ENCODE peak calls at places on chromosomes 5 and 9, in four cellular contexts. One of them, this sample, is unnamed. For H3K27me3, the result is how much of the 10 kb centered on the place peaks cover.

GRCh38 chr9:124392254-124392653 is 23.0 kb downstream of the PSMB7 start:
- DNase-seq in cardiac muscle cell: no peak
- DNase-seq in kidney epithelial cell: no peak
- DNase-seq in astrocyte: peak
- DNase-seq in this sample: no peak

GRCh38 chr9:115042781-115043509 is 75.0 kb downstream of the TNC start:
- DNase-seq in cardiac muscle cell: no peak
- DNase-seq in kidney epithelial cell: no peak
- DNase-seq in astrocyte: peak
- DNase-seq in this sample: no peak

GRCh38 chr9:137254624-137255447 is at the start of gene NELFB:
- DNase-seq in cardiac muscle cell: peak
- DNase-seq in kidney epithelial cell: no peak
- DNase-seq in astrocyte: peak
- DNase-seq in this sample: no peak

GRCh38 chr5:177426566-177427210 is at the start of gene GRK6:
- DNase-seq in cardiac muscle cell: no peak
- DNase-seq in kidney epithelial cell: no peak
- DNase-seq in astrocyte: no peak
- DNase-seq in this sample: no peak

GRCh38 chr5:120298981-120299380 is 165.1 kb upstream of the PRR16 start:
- DNase-seq in cardiac muscle cell: no peak
- DNase-seq in kidney epithelial cell: no peak
- DNase-seq in astrocyte: no peak
- DNase-seq in this sample: no peak

GRCh38 chr5:116911074-116911473 is 336.5 kb upstream of the SEMA6A start:
- DNase-seq in cardiac muscle cell: no peak
- DNase-seq in kidney epithelial cell: no peak
- DNase-seq in astrocyte: no peak
- DNase-seq in this sample: no peak

GRCh38 chr9:86700601-86701000 is 246.7 kb downstream of the GAS1 start:
- DNase-seq in cardiac muscle cell: no peak
- DNase-seq in kidney epithelial cell: no peak
- DNase-seq in astrocyte: peak
- DNase-seq in this sample: no peak

GRCh38 chr5:142884029-142884428 is 113.9 kb downstream of the ARHGAP26 start:
- DNase-seq in cardiac muscle cell: no peak
- DNase-seq in kidney epithelial cell: no peak
- DNase-seq in astrocyte: no peak
- DNase-seq in this sample: no peak

GRCh38 chr5:123754903-123755302 is 242.9 kb downstream of the CSNK1G3 start:
- DNase-seq in cardiac muscle cell: peak
- DNase-seq in kidney epithelial cell: no peak
- DNase-seq in astrocyte: peak
- DNase-seq in this sample: no peak

GRCh38 chr5:67030289-67031069 is 166.1 kb downstream of the CD180 start:
- DNase-seq in cardiac muscle cell: no peak
- DNase-seq in kidney epithelial cell: no peak
- DNase-seq in astrocyte: no peak
- DNase-seq in this sample: peak

GRCh38 chr9:120394058-120394669 is 185.8 kb downstream of the CDK5RAP2 start:
- DNase-seq in cardiac muscle cell: no peak
- DNase-seq in kidney epithelial cell: peak
- DNase-seq in astrocyte: peak
- DNase-seq in this sample: peak

GRCh38 chr9:91146391-91147019 is 215.2 kb downstream of the AUH start:
- DNase-seq in cardiac muscle cell: no peak
- DNase-seq in kidney epithelial cell: no peak
- DNase-seq in astrocyte: peak
- DNase-seq in this sample: no peak

GRCh38 chr5:33594006-33594405 is 153.2 kb downstream of the TARS1 start:
- DNase-seq in cardiac muscle cell: no peak
- DNase-seq in kidney epithelial cell: no peak
- DNase-seq in astrocyte: no peak
- DNase-seq in this sample: no peak

GRCh38 chr5:173554989-173555705 is 61.3 kb downstream of the BOD1 start:
- DNase-seq in cardiac muscle cell: no peak
- DNase-seq in kidney epithelial cell: no peak
- DNase-seq in astrocyte: no peak
- DNase-seq in this sample: no peak

GRCh38 chr9:107929439-107929838 is 439.9 kb upstream of the KLF4 start:
- DNase-seq in cardiac muscle cell: no peak
- DNase-seq in kidney epithelial cell: no peak
- DNase-seq in astrocyte: no peak
- DNase-seq in this sample: no peak

GRCh38 chr9:72675586-72675985 is 154.2 kb downstream of the TMC1 start:
- DNase-seq in cardiac muscle cell: no peak
- DNase-seq in kidney epithelial cell: peak
- DNase-seq in astrocyte: peak
- DNase-seq in this sample: no peak

GRCh38 chr5:135195267-135195603 is 161.2 kb upstream of the PITX1 start:
- DNase-seq in cardiac muscle cell: no peak
- DNase-seq in kidney epithelial cell: no peak
- DNase-seq in astrocyte: peak
- DNase-seq in this sample: no peak

GRCh38 chr9:87387351-87388055 is 110.2 kb upstream of the DAPK1 start:
- DNase-seq in cardiac muscle cell: no peak
- DNase-seq in kidney epithelial cell: peak
- DNase-seq in astrocyte: peak
- DNase-seq in this sample: no peak

GRCh38 chr5:5229405-5229804 is 89.3 kb downstream of the ADAMTS16 start:
- DNase-seq in cardiac muscle cell: no peak
- DNase-seq in kidney epithelial cell: no peak
- DNase-seq in astrocyte: peak
- DNase-seq in this sample: no peak

GRCh38 chr5:118447350-118447749 is 541.0 kb downstream of the DTWD2 start:
- DNase-seq in cardiac muscle cell: no peak
- DNase-seq in kidney epithelial cell: no peak
- DNase-seq in astrocyte: no peak
- DNase-seq in this sample: no peak

GRCh38 chr9:96168882-96169281 is 133.1 kb downstream of the HSD17B3 start:
- DNase-seq in cardiac muscle cell: no peak
- DNase-seq in kidney epithelial cell: no peak
- DNase-seq in astrocyte: no peak
- DNase-seq in this sample: no peak

GRCh38 chr9:124769451-124770358 is 1.4 kb downstream of the NR6A1 start:
- DNase-seq in cardiac muscle cell: peak
- DNase-seq in kidney epithelial cell: no peak
- DNase-seq in astrocyte: no peak
- DNase-seq in this sample: no peak

GRCh38 chr5:68319316-68320093 is 103.9 kb downstream of the PIK3R1 start:
- DNase-seq in cardiac muscle cell: no peak
- DNase-seq in kidney epithelial cell: peak
- DNase-seq in astrocyte: peak
- DNase-seq in this sample: peak

GRCh38 chr5:107286447-107287098 is 384.2 kb downstream of the EFNA5 start:
- DNase-seq in cardiac muscle cell: no peak
- DNase-seq in kidney epithelial cell: no peak
- DNase-seq in astrocyte: no peak
- DNase-seq in this sample: no peak

GRCh38 chr9:93300175-93300572 is 116.2 kb downstream of the WNK2 start:
- DNase-seq in cardiac muscle cell: no peak
- DNase-seq in kidney epithelial cell: no peak
- DNase-seq in astrocyte: no peak
- DNase-seq in this sample: no peak

GRCh38 chr9:124267271-124267807 is 9.6 kb downstream of the NEK6 start:
- DNase-seq in cardiac muscle cell: no peak
- DNase-seq in kidney epithelial cell: peak
- DNase-seq in astrocyte: peak
- DNase-seq in this sample: no peak

GRCh38 chr9:137309368-137310189 is 7.5 kb upstream of the NRARP start:
- DNase-seq in cardiac muscle cell: no peak
- DNase-seq in kidney epithelial cell: no peak
- DNase-seq in astrocyte: no peak
- DNase-seq in this sample: no peak

GRCh38 chr5:181186902-181187499 is 18.0 kb downstream of the TRIM7 start:
- DNase-seq in cardiac muscle cell: no peak
- DNase-seq in kidney epithelial cell: no peak
- DNase-seq in astrocyte: no peak
- DNase-seq in this sample: no peak
- H3K4me3 ChIP-seq in cardiac muscle cell: peak
- H3K4me3 ChIP-seq in kidney epithelial cell: no peak
- H3K4me3 ChIP-seq in astrocyte: peak
- H3K4me3 ChIP-seq in this sample: no peak

GRCh38 chr5:169169786-169170185 is 131.2 kb downstream of the SLIT3 start:
- DNase-seq in cardiac muscle cell: no peak
- DNase-seq in kidney epithelial cell: no peak
- DNase-seq in astrocyte: no peak
- DNase-seq in this sample: no peak
- H3K27me3 ChIP-seq in cardiac muscle cell: under half
- H3K27me3 ChIP-seq in kidney epithelial cell: under half
- H3K27me3 ChIP-seq in astrocyte: under half
- H3K27me3 ChIP-seq in this sample: under half

GRCh38 chr5:158741296-158741695 is 358.4 kb downstream of the EBF1 start:
- DNase-seq in cardiac muscle cell: no peak
- DNase-seq in kidney epithelial cell: no peak
- DNase-seq in astrocyte: no peak
- DNase-seq in this sample: no peak
- TF ChIP-seq CTCF in cardiac muscle cell: no peak
- TF ChIP-seq CTCF in kidney epithelial cell: no peak
- TF ChIP-seq CTCF in astrocyte: no peak
- TF ChIP-seq CTCF in this sample: no peak

DNA sequence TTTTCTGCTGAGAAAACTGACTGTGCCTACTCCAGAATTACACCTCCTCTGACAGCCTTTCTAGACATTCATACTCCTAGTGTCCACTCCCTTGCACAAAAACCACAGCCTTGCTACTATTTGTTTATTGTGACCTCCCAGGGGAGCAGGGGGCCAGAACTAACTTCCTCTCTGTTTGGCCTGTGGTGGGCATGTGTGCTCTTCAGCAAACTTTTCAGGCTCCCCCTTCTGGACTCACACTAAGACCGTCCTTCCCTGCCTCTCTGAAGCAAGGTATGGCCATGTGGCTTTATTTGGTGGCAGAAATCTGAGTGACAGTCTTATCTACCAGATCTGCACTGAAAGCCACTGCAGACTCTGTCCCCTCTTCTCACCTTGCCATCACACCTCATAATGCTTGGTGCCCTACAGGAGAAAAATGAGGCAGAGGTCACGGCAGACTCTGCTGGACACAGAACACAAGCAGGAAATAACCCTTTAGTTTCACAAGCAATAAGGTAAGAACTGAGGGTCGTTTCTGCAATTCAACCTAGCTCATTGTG is 28.2 kb downstream of the LIFR start:
- DNase-seq in cardiac muscle cell: no peak
- DNase-seq in kidney epithelial cell: no peak
- DNase-seq in astrocyte: no peak
- DNase-seq in this sample: no peak
- H3K4me3 ChIP-seq in cardiac muscle cell: no peak
- H3K4me3 ChIP-seq in kidney epithelial cell: no peak
- H3K4me3 ChIP-seq in astrocyte: no peak
- H3K4me3 ChIP-seq in this sample: no peak